ENCODE peak calls at places on chromosomes 16 and 17, in seven cellular contexts. A is ACHN, Z is GM12865, S is neural crest cell, J is dermis microvascular lymphatic vessel endothelial cell, R is lung, Y is NCI-H1417. K is an unnamed sample.
A peak's percentile ranks its signal among the peaks of the same experiment; 100 is the strongest.

GRCh38 chr17:77409282-77410161 is 268.8 kb downstream of the SEC14L1 start:
- DNase-seq in R (no peak), Z (no peak), Y (no peak), A (no peak), J (no peak), S (peak; percentile 57), K (no peak)

GRCh38 chr16:21638573-21638975 is 13.8 kb downstream of the IGSF6 start:
- DNase-seq in Y (no peak), J (no peak), A (no peak), Z (no peak), S (no peak), R (no peak), K (no peak)

GRCh38 chr17:79944251-79944812 is 91.3 kb downstream of the TBC1D16 start:
- DNase-seq in A (no peak), Y (no peak), Z (no peak), J (no peak), S (no peak), R (no peak), K (no peak)

GRCh38 chr16:22641030-22641671 is 130.5 kb downstream of the NPIPB5 start:
- DNase-seq in Y (no peak), Z (peak; percentile 29), A (peak; percentile 54), J (no peak), R (no peak), S (no peak), K (peak; percentile 49)

GRCh38 chr16:69932228-69932627 is 18.9 kb upstream of the CLEC18A start:
- DNase-seq in Y (no peak), R (no peak), J (no peak), S (no peak), A (no peak), Z (no peak), K (no peak)

GRCh38 chr17:45149669-45150603 is 1.7 kb downstream of the HEXIM1 start:
- DNase-seq in A (peak; percentile 71), J (no peak), R (peak; percentile 61), S (no peak), Z (peak; percentile 64), Y (peak; percentile 76), K (peak; percentile 76)

GRCh38 chr16:15608398-15609285 is 34.3 kb downstream of the MARF1 start:
- DNase-seq in A (no peak), Z (no peak), R (no peak), J (no peak), Y (no peak), S (no peak), K (no peak)

GRCh38 chr17:17790673-17791464 is 45.9 kb downstream of the SREBF1 start:
- DNase-seq in R (no peak), J (no peak), Z (no peak), S (no peak), A (no peak), Y (peak; percentile 12), K (no peak)

K was measured in hepatocyte.